ENCODE peak calls at places on chromosomes 11 and 22, in nine cellular contexts. I, B, X, Z, Q, L, E, J and U are unnamed samples.

GRCh38 chr11:3132831-3133455 is 32.2 kb downstream of the OSBPL5 start:
- DNase-seq in L (peak; percentile 7), J (no peak), B (no peak), E (no peak), Z (no peak), Q (no peak), X (peak; percentile 57), I (peak; percentile 1), U (peak; percentile 41)

GRCh38 chr11:75655619-75656018 is 13.2 kb downstream of the MAP6 start:
- DNase-seq in I (no peak), J (no peak), L (no peak), X (no peak), Z (no peak), B (no peak), E (no peak), Q (no peak), U (no peak)

GRCh38 chr22:22943521-22944267 is 56.1 kb downstream of the IGLL5 start:
- DNase-seq in Q (peak; percentile 6), X (peak; percentile 47), Z (no peak), J (no peak), L (peak; percentile 14), B (no peak), I (no peak), E (no peak), U (peak; percentile 27)

GRCh38 chr22:33380789-33381530 is 322.8 kb upstream of the SYN3 start:
- DNase-seq in X (no peak), Z (no peak), B (no peak), I (no peak), E (no peak), L (no peak), Q (no peak), J (peak; percentile 1), U (no peak)

GRCh38 chr22:50085211-50085999 is at the start of gene MLC1:
- DNase-seq in B (no peak), X (no peak), J (peak; percentile 25), I (no peak), L (no peak), E (no peak), Z (peak; percentile 80), Q (no peak), U (peak; percentile 45)

GRCh38 chr11:95897731-95898130 is 26.2 kb downstream of the MTMR2 start:
- DNase-seq in Z (no peak), B (no peak), L (no peak), I (no peak), Q (no peak), X (no peak), J (peak; percentile 9), E (no peak), U (no peak)

GRCh38 chr11:59106363-59107336 is at the start of gene FAM111B:
- DNase-seq in Q (peak; percentile 44), E (peak; percentile 77), J (peak; percentile 95), Z (peak; percentile 98), X (peak; percentile 82), I (peak; percentile 75), B (peak; percentile 87), L (peak; percentile 82), U (peak; percentile 64)

GRCh38 chr11:67635231-67635521 is 4.4 kb downstream of the TBX10 start:
- DNase-seq in J (no peak), E (no peak), X (no peak), I (no peak), Q (no peak), Z (no peak), B (no peak), L (no peak), U (no peak)

GRCh38 chr22:20105456-20106204 is 10.3 kb upstream of the RANBP1 start:
- DNase-seq in X (no peak), B (peak; percentile 31), J (no peak), Q (no peak), Z (no peak), I (no peak), L (no peak), E (no peak), U (no peak)

GRCh38 chr22:41940853-41941765 is 5.8 kb downstream of the CENPM start:
- DNase-seq in Z (peak; percentile 87), I (peak; percentile 86), X (peak; percentile 89), E (peak; percentile 86), L (peak; percentile 91), J (peak; percentile 90), B (peak; percentile 86), Q (peak; percentile 76), U (peak; percentile 67)

GRCh38 chr22:41445171-41446056 is 1.2 kb downstream of the TOB2 start:
- DNase-seq in L (peak; percentile 32), X (no peak), E (peak; percentile 29), J (peak; percentile 30), B (peak; percentile 50), Q (no peak), I (peak; percentile 23), Z (peak; percentile 90), U (no peak)

GRCh38 chr22:37843746-37844089 is 416 bp downstream of the ANKRD54 start:
- DNase-seq in Q (peak; percentile 56), X (no peak), Z (no peak), I (no peak), J (no peak), B (no peak), E (no peak), L (peak; percentile 59), U (no peak)

GRCh38 chr11:30285416-30286121 is 37.3 kb upstream of the ARL14EP start:
- DNase-seq in E (no peak), L (no peak), X (no peak), Q (no peak), I (no peak), J (peak; percentile 80), Z (no peak), B (no peak), U (no peak)

GRCh38 chr22:19707347-19708322 is 6.7 kb upstream of the SEPTIN5 start:
- DNase-seq in X (peak; percentile 64), L (peak; percentile 9), B (peak; percentile 37), J (no peak), E (no peak), Z (no peak), Q (no peak), I (no peak), U (no peak)

GRCh38 chr22:17896552-17896951 is 122.3 kb upstream of the BID start:
- DNase-seq in E (peak; percentile 51), X (no peak), L (peak; percentile 67), Z (peak; percentile 33), I (peak; percentile 35), B (no peak), Q (peak; percentile 25), J (no peak), U (no peak)

GRCh38 chr11:134513585-134514120 is 101.6 kb upstream of the B3GAT1 start:
- DNase-seq in Q (no peak), E (no peak), X (no peak), J (no peak), Z (no peak), L (no peak), B (peak; percentile 23), I (no peak), U (no peak)

GRCh38 chr11:40274017-40274416 is 1185.4 kb downstream of the LRRC4C start:
- DNase-seq in B (no peak), X (no peak), I (no peak), J (no peak), E (no peak), Q (no peak), L (no peak), Z (no peak), U (no peak)

GRCh38 chr11:12834630-12835029 is 160.4 kb downstream of the TEAD1 start:
- DNase-seq in X (no peak), B (no peak), Z (no peak), Q (no peak), I (no peak), E (no peak), L (no peak), J (no peak), U (no peak)

GRCh38 chr11:48013269-48013901 is 33.0 kb downstream of the PTPRJ start:
- DNase-seq in Q (no peak), E (no peak), I (no peak), Z (no peak), L (no peak), B (peak; percentile 64), J (peak; percentile 23), X (no peak), U (peak; percentile 66)

GRCh38 chr11:92735039-92735438 is 234.4 kb upstream of the MTNR1B start:
- DNase-seq in Z (peak; percentile 46), I (no peak), L (no peak), X (no peak), E (no peak), J (peak; percentile 19), Q (no peak), B (no peak), U (no peak)
- TF ChIP-seq CTCF in Z (peak; percentile 58), I (peak; percentile 35), L (no peak), X (no peak), E (peak; percentile 49), J (peak; percentile 48), Q (peak; percentile 57), B (no peak), U (no peak)

GRCh38 chr11:121246769-121247035 is 45.9 kb upstream of the SC5D start:
- DNase-seq in Z (no peak), Q (no peak), X (no peak), E (no peak), B (no peak), J (no peak), L (no peak), I (no peak), U (no peak)

GRCh38 chr11:121248496-121248895 is 44.1 kb upstream of the SC5D start:
- DNase-seq in B (no peak), J (peak; percentile 69), I (no peak), L (no peak), X (no peak), Z (no peak), Q (no peak), E (no peak), U (no peak)

GRCh38 chr11:121250843-121251242 is 41.7 kb upstream of the SC5D start:
- DNase-seq in E (no peak), I (no peak), B (no peak), Z (no peak), J (peak; percentile 23), L (no peak), X (no peak), Q (no peak), U (no peak)

GRCh38 chr11:121246021-121246768 is 46.4 kb upstream of the SC5D start:
- DNase-seq in J (no peak), X (no peak), Z (no peak), B (no peak), L (peak; percentile 27), Q (no peak), I (no peak), E (no peak), U (no peak)

GRCh38 chr11:121249039-121249663 is 43.4 kb upstream of the SC5D start:
- DNase-seq in Q (no peak), Z (peak; percentile 62), L (no peak), X (no peak), I (no peak), E (peak; percentile 53), J (peak; percentile 69), B (no peak), U (no peak)
- TF ChIP-seq CTCF in Q (peak; percentile 76), Z (peak; percentile 82), L (peak; percentile 46), X (peak; percentile 69), I (peak; percentile 74), E (peak; percentile 81), J (peak; percentile 70), B (peak; percentile 87), U (peak; percentile 80)

GRCh38 chr11:11078344-11078743 is 220.5 kb upstream of the ZBED5 start:
- DNase-seq in B (no peak), I (no peak), Q (no peak), L (no peak), E (no peak), J (peak; percentile 20), Z (no peak), X (no peak), U (no peak)
- TF ChIP-seq CTCF in B (no peak), I (no peak), Q (no peak), L (no peak), E (peak; percentile 5), J (no peak), Z (peak; percentile 11), X (no peak), U (no peak)

GRCh38 chr11:123479048-123479837 is 49.2 kb downstream of the GRAMD1B start:
- DNase-seq in I (no peak), Z (no peak), B (peak; percentile 51), Q (no peak), E (no peak), L (no peak), J (no peak), X (no peak), U (peak; percentile 55)
- TF ChIP-seq CTCF in I (no peak), Z (no peak), B (no peak), Q (no peak), E (no peak), L (no peak), J (no peak), X (no peak), U (no peak)